ENCODE peak calls at places on chromosomes 12 and 14, in six cellular contexts. Z, C, T, L, H and W are unnamed samples.

GRCh38 chr12:1594045-1594294 is 411 bp downstream of the FBXL14 start:
- DNase-seq in Z (peak), C (no peak), T (no peak), L (peak), H (peak), W (no peak)

GRCh38 chr12:78229491-78230209 is 399.0 kb downstream of the NAV3 start:
- DNase-seq in Z (peak), C (peak), T (peak), L (peak), H (peak), W (peak)

GRCh38 chr12:13610280-13610679 is 371.1 kb downstream of the GRIN2B start:
- DNase-seq in Z (no peak), C (no peak), T (no peak), L (no peak), H (no peak), W (no peak)

GRCh38 chr14:85596562-85596961 is 66.6 kb downstream of the FLRT2 start:
- DNase-seq in Z (no peak), C (no peak), T (no peak), L (no peak), H (no peak), W (no peak)

GRCh38 chr14:31994391-31995033 is 82.6 kb upstream of the ARHGAP5 start:
- DNase-seq in Z (no peak), C (peak), T (no peak), L (peak), H (no peak), W (no peak)

GRCh38 chr14:56816575-56817391 is 6.5 kb upstream of the OTX2 start:
- DNase-seq in Z (peak), C (peak), T (no peak), L (peak), H (no peak), W (no peak)

GRCh38 chr12:106982229-106982628 is 4.7 kb downstream of the MTERF2 start:
- DNase-seq in Z (no peak), C (no peak), T (no peak), L (no peak), H (no peak), W (peak)

GRCh38 chr14:54564071-54564798 is 2.7 kb upstream of the SAMD4A start:
- DNase-seq in Z (no peak), C (peak), T (peak), L (peak), H (peak), W (peak)

GRCh38 chr12:113093409-113094101 is 37.0 kb downstream of the DTX1 start:
- DNase-seq in Z (no peak), C (no peak), T (no peak), L (no peak), H (no peak), W (no peak)

GRCh38 chr12:1272132-1272531 is 281.1 kb downstream of the ERC1 start:
- DNase-seq in Z (no peak), C (no peak), T (no peak), L (no peak), H (no peak), W (no peak)

GRCh38 chr12:57488397-57489156 is 709 bp downstream of the MARS1 start:
- DNase-seq in Z (no peak), C (no peak), T (no peak), L (peak), H (peak), W (peak)

GRCh38 chr12:57489157-57489641 is 1.3 kb downstream of the MARS1 start:
- DNase-seq in Z (no peak), C (no peak), T (no peak), L (peak), H (peak), W (peak)

GRCh38 chr12:57485695-57486094 is 2.2 kb upstream of the MARS1 start:
- DNase-seq in Z (no peak), C (no peak), T (no peak), L (peak), H (no peak), W (no peak)

GRCh38 chr12:57487597-57488396 is at the start of gene MARS1:
- DNase-seq in Z (peak), C (peak), T (peak), L (peak), H (peak), W (peak)

GRCh38 chr12:57487055-57487596 is 742 bp upstream of the MARS1 start:
- DNase-seq in Z (no peak), C (no peak), T (no peak), L (no peak), H (no peak), W (no peak)
- H3K4ac ChIP-seq in Z (no peak), C (no peak), T (no peak), L (no peak), H (peak), W (peak)

GRCh38 chr14:100657780-100658513 is 68.7 kb upstream of the DLK1 start:
- DNase-seq in Z (no peak), C (no peak), T (no peak), L (no peak), H (no peak), W (no peak)
- H3K4ac ChIP-seq in Z (no peak), C (no peak), T (peak), L (no peak), H (no peak), W (no peak)

DNA sequence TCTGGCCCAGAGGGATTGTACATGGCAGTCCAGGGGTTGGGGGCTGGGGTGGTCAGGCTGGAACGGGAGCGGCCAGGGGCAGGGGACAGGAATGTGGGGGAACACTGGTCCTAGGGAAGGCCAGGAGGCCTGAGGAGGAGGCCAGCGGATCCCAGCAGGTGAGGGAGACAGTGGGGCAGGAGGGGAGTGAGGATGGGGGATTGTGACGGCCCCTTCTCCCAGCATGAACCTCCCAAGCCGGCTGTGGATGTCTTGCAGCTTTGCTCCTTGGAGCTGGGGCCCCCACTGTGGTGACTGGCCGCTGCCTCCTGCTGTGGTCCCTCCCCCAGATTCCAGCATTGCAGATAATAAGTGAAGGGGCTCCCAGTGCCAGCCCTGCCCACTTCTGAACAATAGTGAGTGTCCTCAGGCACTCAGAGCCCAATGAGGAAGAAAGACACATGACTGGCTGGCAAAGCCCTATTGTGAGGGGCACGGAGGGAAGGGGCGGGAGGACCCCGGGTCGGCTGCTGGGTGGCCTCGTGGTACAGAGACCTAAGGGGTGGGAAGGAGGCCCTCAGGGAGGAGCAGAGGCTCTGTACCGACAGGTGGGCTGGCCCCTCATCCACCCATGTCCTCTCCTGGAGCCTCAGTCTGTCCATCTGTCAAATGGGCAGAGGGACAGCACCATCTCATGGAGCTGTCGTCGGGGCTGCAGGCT is 215.0 kb downstream of the KIF26A start:
- DNase-seq in Z (peak), C (no peak), T (no peak), L (no peak), H (no peak), W (no peak)
- H3K4ac ChIP-seq in Z (no peak), C (no peak), T (no peak), L (no peak), H (no peak), W (no peak)

DNA sequence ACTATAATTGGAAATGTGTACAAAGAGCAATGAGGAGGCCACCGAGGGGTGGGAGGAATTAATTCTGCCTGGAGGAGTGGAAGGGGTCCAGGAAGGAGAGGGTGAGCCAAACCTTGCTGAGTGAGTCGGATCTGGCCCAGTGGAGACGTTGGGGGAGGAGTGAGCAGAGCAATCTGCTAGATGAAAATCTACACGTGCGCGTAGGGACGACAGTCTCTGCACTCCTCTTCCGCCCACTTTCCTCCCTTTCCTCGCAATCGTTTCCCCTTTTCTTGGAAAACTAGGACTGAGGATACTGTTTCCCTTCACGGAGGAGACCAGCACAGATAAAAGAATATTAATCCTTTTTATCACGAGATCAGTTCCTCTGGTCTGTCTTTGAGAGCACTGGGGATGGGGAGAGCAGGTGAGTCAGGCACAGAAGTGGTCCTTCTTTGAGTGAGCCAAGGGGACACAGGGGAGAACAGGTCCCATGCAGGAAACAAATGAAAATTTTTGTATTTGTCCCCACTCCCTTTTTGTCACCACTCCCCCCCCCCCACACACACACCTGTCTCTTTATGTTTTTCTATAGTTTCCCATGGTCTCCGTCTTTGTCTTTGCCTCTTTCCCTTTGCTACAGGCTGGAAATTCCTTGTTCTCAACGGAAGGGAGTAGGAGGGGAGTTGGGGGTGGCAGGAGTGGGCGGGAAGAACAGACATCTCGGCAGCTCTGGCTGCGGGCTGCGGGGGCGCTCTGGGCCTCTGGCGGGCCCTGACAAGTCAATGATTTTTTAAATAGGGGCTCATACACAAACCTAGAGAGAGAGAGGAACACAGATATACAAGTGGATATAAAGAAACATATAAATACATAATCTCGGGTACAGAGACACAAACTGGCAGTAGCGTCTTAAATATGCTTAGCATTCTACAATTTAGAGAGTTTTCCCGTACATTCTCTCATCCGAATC is 2.6 kb upstream of the NAB2 start:
- DNase-seq in Z (peak), C (peak), T (peak), L (peak), H (peak), W (peak)
- H3K4ac ChIP-seq in Z (no peak), C (peak), T (no peak), L (peak), H (peak), W (peak)

DNA sequence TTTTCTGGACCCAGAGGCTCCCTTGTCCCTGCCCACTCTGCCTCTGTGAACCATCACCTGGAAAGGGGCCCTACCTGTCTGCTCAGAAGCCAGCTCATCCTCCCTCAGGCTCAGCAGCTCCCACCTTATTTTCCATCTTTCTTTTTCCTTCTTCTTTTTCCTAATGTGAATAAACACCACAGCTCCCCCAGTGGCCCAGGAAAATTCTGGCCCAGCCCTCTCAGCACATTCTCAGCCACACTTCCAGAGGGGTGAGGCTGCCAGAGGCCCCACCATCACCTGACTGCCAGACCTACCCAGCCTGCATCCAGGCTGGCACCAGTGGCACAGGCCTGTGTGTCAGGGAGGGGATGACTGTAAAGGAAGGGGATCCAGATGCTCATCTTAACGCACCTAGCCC is 23.0 kb downstream of the ZFHX2 start:
- DNase-seq in Z (peak), C (no peak), T (no peak), L (peak), H (no peak), W (no peak)
- H3K4ac ChIP-seq in Z (no peak), C (no peak), T (no peak), L (no peak), H (no peak), W (no peak)

DNA sequence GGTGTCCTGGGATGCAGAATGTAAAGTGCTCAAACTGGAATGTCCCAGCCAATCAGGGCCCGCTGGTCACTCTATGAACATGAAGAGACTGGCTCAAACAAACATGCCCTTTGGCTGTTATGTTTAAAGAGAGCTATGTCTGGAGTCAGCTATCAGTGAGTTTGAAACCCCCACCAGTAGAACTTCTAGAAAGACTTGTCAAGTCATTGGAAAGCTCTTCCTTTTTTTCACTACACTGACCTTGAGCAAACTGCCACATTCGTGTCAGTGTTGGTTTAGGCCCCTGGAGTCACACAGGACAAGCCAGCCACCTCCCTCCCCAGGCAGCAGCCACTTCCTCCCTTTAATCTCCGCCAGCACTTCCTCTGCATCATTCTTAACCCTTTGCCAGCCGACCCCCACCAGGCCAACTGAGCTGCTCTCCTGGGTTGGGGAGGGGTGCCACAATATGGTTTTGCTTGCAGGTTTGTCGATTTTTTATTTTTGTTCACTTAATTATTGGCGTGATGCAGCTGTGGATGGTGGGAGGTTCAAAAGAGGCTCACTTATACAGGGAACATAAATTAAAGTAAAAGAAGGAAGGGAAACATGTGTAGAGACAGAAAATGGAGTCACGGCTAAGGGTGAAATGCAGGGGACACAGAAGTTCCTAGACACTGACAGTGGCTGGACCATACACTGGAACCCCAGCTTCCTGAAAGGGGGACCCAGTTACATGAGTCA is 25.3 kb downstream of the CMKLR1 start:
- DNase-seq in Z (no peak), C (peak), T (no peak), L (peak), H (no peak), W (no peak)
- H3K4ac ChIP-seq in Z (no peak), C (no peak), T (no peak), L (peak), H (no peak), W (no peak)

GRCh38 chr12:73072214-73072613 is 800.0 kb downstream of the TRHDE start:
- DNase-seq in Z (no peak), C (no peak), T (no peak), L (no peak), H (no peak), W (no peak)
- H3K4ac ChIP-seq in Z (no peak), C (no peak), T (no peak), L (no peak), H (no peak), W (no peak)